ENCODE peak calls at places on chromosomes 4 and X, in seven cellular contexts. One of them, this sample, is unnamed.

GRCh38 chr4:172786039-172786792 is 382.4 kb upstream of the GALNT7 start:
- DNase-seq in GM18507: no peak
- DNase-seq in stimulated activated CD4-positive, alpha-beta T cell treated with anti-CD3 and anti-CD28 coated beads, Interleukin-2, amount 100 ng/mL, for 48 hours: no peak
- DNase-seq in cardiac muscle cell: no peak
- DNase-seq in retinal pigment epithelial cell: peak
- DNase-seq in RPMI7951: no peak
- DNase-seq in pulmonary artery endothelial cell: no peak
- DNase-seq in this sample: no peak

GRCh38 chr4:146340798-146341197 is 126.5 kb downstream of the REELD1 start:
- DNase-seq in GM18507: no peak
- DNase-seq in stimulated activated CD4-positive, alpha-beta T cell treated with anti-CD3 and anti-CD28 coated beads, Interleukin-2, amount 100 ng/mL, for 48 hours: no peak
- DNase-seq in cardiac muscle cell: peak
- DNase-seq in retinal pigment epithelial cell: peak
- DNase-seq in RPMI7951: peak
- DNase-seq in pulmonary artery endothelial cell: no peak
- DNase-seq in this sample: no peak

GRCh38 chrX:97639526-97639925 is 755.8 kb downstream of the RPA4 start:
- DNase-seq in GM18507: no peak
- DNase-seq in stimulated activated CD4-positive, alpha-beta T cell treated with anti-CD3 and anti-CD28 coated beads, Interleukin-2, amount 100 ng/mL, for 48 hours: no peak
- DNase-seq in cardiac muscle cell: no peak
- DNase-seq in retinal pigment epithelial cell: no peak
- DNase-seq in RPMI7951: no peak
- DNase-seq in pulmonary artery endothelial cell: no peak
- DNase-seq in this sample: no peak

GRCh38 chr4:147596976-147597375 is 20.2 kb upstream of the TMEM184C start:
- DNase-seq in GM18507: no peak
- DNase-seq in stimulated activated CD4-positive, alpha-beta T cell treated with anti-CD3 and anti-CD28 coated beads, Interleukin-2, amount 100 ng/mL, for 48 hours: no peak
- DNase-seq in cardiac muscle cell: peak
- DNase-seq in retinal pigment epithelial cell: peak
- DNase-seq in RPMI7951: peak
- DNase-seq in pulmonary artery endothelial cell: peak
- DNase-seq in this sample: no peak

GRCh38 chr4:90542216-90542615 is 415.0 kb downstream of the CCSER1 start:
- DNase-seq in GM18507: no peak
- DNase-seq in stimulated activated CD4-positive, alpha-beta T cell treated with anti-CD3 and anti-CD28 coated beads, Interleukin-2, amount 100 ng/mL, for 48 hours: no peak
- DNase-seq in cardiac muscle cell: no peak
- DNase-seq in retinal pigment epithelial cell: no peak
- DNase-seq in RPMI7951: no peak
- DNase-seq in pulmonary artery endothelial cell: no peak
- DNase-seq in this sample: no peak

GRCh38 chrX:106919932-106920452 is at the start of gene CLDN2:
- DNase-seq in GM18507: no peak
- DNase-seq in stimulated activated CD4-positive, alpha-beta T cell treated with anti-CD3 and anti-CD28 coated beads, Interleukin-2, amount 100 ng/mL, for 48 hours: no peak
- DNase-seq in cardiac muscle cell: no peak
- DNase-seq in retinal pigment epithelial cell: no peak
- DNase-seq in RPMI7951: no peak
- DNase-seq in pulmonary artery endothelial cell: no peak
- DNase-seq in this sample: no peak

GRCh38 chr4:184074989-184075388 is 142.7 kb downstream of the ENPP6 start:
- DNase-seq in GM18507: no peak
- DNase-seq in stimulated activated CD4-positive, alpha-beta T cell treated with anti-CD3 and anti-CD28 coated beads, Interleukin-2, amount 100 ng/mL, for 48 hours: no peak
- DNase-seq in cardiac muscle cell: no peak
- DNase-seq in retinal pigment epithelial cell: no peak
- DNase-seq in RPMI7951: no peak
- DNase-seq in pulmonary artery endothelial cell: no peak
- DNase-seq in this sample: no peak

GRCh38 chr4:82584921-82585320 is 23.1 kb upstream of the TMEM150C start:
- DNase-seq in GM18507: no peak
- DNase-seq in stimulated activated CD4-positive, alpha-beta T cell treated with anti-CD3 and anti-CD28 coated beads, Interleukin-2, amount 100 ng/mL, for 48 hours: no peak
- DNase-seq in cardiac muscle cell: no peak
- DNase-seq in retinal pigment epithelial cell: no peak
- DNase-seq in RPMI7951: no peak
- DNase-seq in pulmonary artery endothelial cell: no peak
- DNase-seq in this sample: no peak

GRCh38 chrX:140799216-140799615 is 89.7 kb downstream of the LINC00632 start:
- DNase-seq in GM18507: no peak
- DNase-seq in stimulated activated CD4-positive, alpha-beta T cell treated with anti-CD3 and anti-CD28 coated beads, Interleukin-2, amount 100 ng/mL, for 48 hours: no peak
- DNase-seq in cardiac muscle cell: no peak
- DNase-seq in retinal pigment epithelial cell: no peak
- DNase-seq in RPMI7951: no peak
- DNase-seq in pulmonary artery endothelial cell: no peak
- DNase-seq in this sample: no peak

GRCh38 chr4:110998308-110998707 is 375.4 kb upstream of the PITX2 start:
- DNase-seq in GM18507: no peak
- DNase-seq in stimulated activated CD4-positive, alpha-beta T cell treated with anti-CD3 and anti-CD28 coated beads, Interleukin-2, amount 100 ng/mL, for 48 hours: no peak
- DNase-seq in cardiac muscle cell: no peak
- DNase-seq in retinal pigment epithelial cell: no peak
- DNase-seq in RPMI7951: no peak
- DNase-seq in pulmonary artery endothelial cell: no peak
- DNase-seq in this sample: no peak

GRCh38 chr4:72970756-72971155 is 98.8 kb downstream of the COX18 start:
- DNase-seq in GM18507: no peak
- DNase-seq in stimulated activated CD4-positive, alpha-beta T cell treated with anti-CD3 and anti-CD28 coated beads, Interleukin-2, amount 100 ng/mL, for 48 hours: no peak
- DNase-seq in cardiac muscle cell: no peak
- DNase-seq in retinal pigment epithelial cell: no peak
- DNase-seq in RPMI7951: no peak
- DNase-seq in pulmonary artery endothelial cell: no peak
- DNase-seq in this sample: no peak

GRCh38 chr4:52051213-52051614 is at the start of gene SPATA18:
- DNase-seq in GM18507: no peak
- DNase-seq in stimulated activated CD4-positive, alpha-beta T cell treated with anti-CD3 and anti-CD28 coated beads, Interleukin-2, amount 100 ng/mL, for 48 hours: no peak
- DNase-seq in cardiac muscle cell: peak
- DNase-seq in retinal pigment epithelial cell: no peak
- DNase-seq in RPMI7951: no peak
- DNase-seq in pulmonary artery endothelial cell: no peak
- DNase-seq in this sample: no peak

GRCh38 chrX:9785944-9786741 is at the start of gene SHROOM2:
- DNase-seq in GM18507: no peak
- DNase-seq in stimulated activated CD4-positive, alpha-beta T cell treated with anti-CD3 and anti-CD28 coated beads, Interleukin-2, amount 100 ng/mL, for 48 hours: no peak
- DNase-seq in cardiac muscle cell: peak
- DNase-seq in retinal pigment epithelial cell: no peak
- DNase-seq in RPMI7951: no peak
- DNase-seq in pulmonary artery endothelial cell: no peak
- DNase-seq in this sample: no peak

GRCh38 chr4:972651-973424 is 531 bp downstream of the DGKQ start:
- DNase-seq in GM18507: peak
- DNase-seq in stimulated activated CD4-positive, alpha-beta T cell treated with anti-CD3 and anti-CD28 coated beads, Interleukin-2, amount 100 ng/mL, for 48 hours: peak
- DNase-seq in cardiac muscle cell: peak
- DNase-seq in retinal pigment epithelial cell: no peak
- DNase-seq in RPMI7951: peak
- DNase-seq in pulmonary artery endothelial cell: no peak
- DNase-seq in this sample: no peak

GRCh38 chr4:145755802-145756201 is 75.9 kb downstream of the C4orf51 start:
- DNase-seq in GM18507: no peak
- DNase-seq in stimulated activated CD4-positive, alpha-beta T cell treated with anti-CD3 and anti-CD28 coated beads, Interleukin-2, amount 100 ng/mL, for 48 hours: no peak
- DNase-seq in cardiac muscle cell: peak
- DNase-seq in retinal pigment epithelial cell: no peak
- DNase-seq in RPMI7951: no peak
- DNase-seq in pulmonary artery endothelial cell: no peak
- DNase-seq in this sample: no peak

GRCh38 chr4:6909970-6910339 is 329 bp downstream of the TBC1D14 start:
- DNase-seq in GM18507: no peak
- DNase-seq in stimulated activated CD4-positive, alpha-beta T cell treated with anti-CD3 and anti-CD28 coated beads, Interleukin-2, amount 100 ng/mL, for 48 hours: peak
- DNase-seq in cardiac muscle cell: no peak
- DNase-seq in retinal pigment epithelial cell: no peak
- DNase-seq in RPMI7951: no peak
- DNase-seq in pulmonary artery endothelial cell: no peak
- DNase-seq in this sample: no peak

GRCh38 chrX:45381366-45381765 is 180.7 kb upstream of the DIPK2B start:
- DNase-seq in GM18507: no peak
- DNase-seq in stimulated activated CD4-positive, alpha-beta T cell treated with anti-CD3 and anti-CD28 coated beads, Interleukin-2, amount 100 ng/mL, for 48 hours: no peak
- DNase-seq in cardiac muscle cell: no peak
- DNase-seq in retinal pigment epithelial cell: no peak
- DNase-seq in RPMI7951: no peak
- DNase-seq in pulmonary artery endothelial cell: no peak
- DNase-seq in this sample: no peak

GRCh38 chr4:40264995-40265909 is 68.4 kb downstream of the RHOH start:
- DNase-seq in GM18507: no peak
- DNase-seq in stimulated activated CD4-positive, alpha-beta T cell treated with anti-CD3 and anti-CD28 coated beads, Interleukin-2, amount 100 ng/mL, for 48 hours: no peak
- DNase-seq in cardiac muscle cell: no peak
- DNase-seq in retinal pigment epithelial cell: no peak
- DNase-seq in RPMI7951: peak
- DNase-seq in pulmonary artery endothelial cell: no peak
- DNase-seq in this sample: peak

GRCh38 chr4:6885953-6886557 is 23.6 kb upstream of the TBC1D14 start:
- DNase-seq in GM18507: no peak
- DNase-seq in stimulated activated CD4-positive, alpha-beta T cell treated with anti-CD3 and anti-CD28 coated beads, Interleukin-2, amount 100 ng/mL, for 48 hours: no peak
- DNase-seq in cardiac muscle cell: peak
- DNase-seq in retinal pigment epithelial cell: peak
- DNase-seq in RPMI7951: peak
- DNase-seq in pulmonary artery endothelial cell: no peak
- DNase-seq in this sample: peak

GRCh38 chr4:128536746-128537145 is 249.1 kb upstream of the PGRMC2 start:
- DNase-seq in GM18507: no peak
- DNase-seq in stimulated activated CD4-positive, alpha-beta T cell treated with anti-CD3 and anti-CD28 coated beads, Interleukin-2, amount 100 ng/mL, for 48 hours: no peak
- DNase-seq in cardiac muscle cell: no peak
- DNase-seq in retinal pigment epithelial cell: no peak
- DNase-seq in RPMI7951: no peak
- DNase-seq in pulmonary artery endothelial cell: no peak
- DNase-seq in this sample: no peak

GRCh38 chr4:26235500-26235899 is 85.3 kb upstream of the RBPJ start:
- DNase-seq in GM18507: no peak
- DNase-seq in stimulated activated CD4-positive, alpha-beta T cell treated with anti-CD3 and anti-CD28 coated beads, Interleukin-2, amount 100 ng/mL, for 48 hours: no peak
- DNase-seq in cardiac muscle cell: peak
- DNase-seq in retinal pigment epithelial cell: peak
- DNase-seq in RPMI7951: peak
- DNase-seq in pulmonary artery endothelial cell: no peak
- DNase-seq in this sample: no peak

GRCh38 chr4:95161781-95162469 is 386.8 kb downstream of the UNC5C start:
- DNase-seq in GM18507: no peak
- DNase-seq in stimulated activated CD4-positive, alpha-beta T cell treated with anti-CD3 and anti-CD28 coated beads, Interleukin-2, amount 100 ng/mL, for 48 hours: no peak
- DNase-seq in cardiac muscle cell: no peak
- DNase-seq in retinal pigment epithelial cell: no peak
- DNase-seq in RPMI7951: no peak
- DNase-seq in pulmonary artery endothelial cell: no peak
- DNase-seq in this sample: no peak

GRCh38 chr4:6673660-6674499 is 19.8 kb upstream of the S100P start:
- DNase-seq in GM18507: peak
- DNase-seq in stimulated activated CD4-positive, alpha-beta T cell treated with anti-CD3 and anti-CD28 coated beads, Interleukin-2, amount 100 ng/mL, for 48 hours: peak
- DNase-seq in cardiac muscle cell: peak
- DNase-seq in retinal pigment epithelial cell: peak
- DNase-seq in RPMI7951: peak
- DNase-seq in pulmonary artery endothelial cell: peak
- DNase-seq in this sample: peak

GRCh38 chr4:531076-531475 is 32.1 kb downstream of the PIGG start:
- DNase-seq in GM18507: no peak
- DNase-seq in stimulated activated CD4-positive, alpha-beta T cell treated with anti-CD3 and anti-CD28 coated beads, Interleukin-2, amount 100 ng/mL, for 48 hours: no peak
- DNase-seq in cardiac muscle cell: no peak
- DNase-seq in retinal pigment epithelial cell: no peak
- DNase-seq in RPMI7951: no peak
- DNase-seq in pulmonary artery endothelial cell: no peak
- DNase-seq in this sample: no peak

GRCh38 chrX:39688219-39688575 is 409.6 kb downstream of the BCOR start:
- DNase-seq in GM18507: no peak
- DNase-seq in stimulated activated CD4-positive, alpha-beta T cell treated with anti-CD3 and anti-CD28 coated beads, Interleukin-2, amount 100 ng/mL, for 48 hours: no peak
- DNase-seq in cardiac muscle cell: no peak
- DNase-seq in retinal pigment epithelial cell: no peak
- DNase-seq in RPMI7951: no peak
- DNase-seq in pulmonary artery endothelial cell: no peak
- DNase-seq in this sample: no peak

This sample was measured in NCI-H2227 treated with DMSO at 0.1 percent for 48 hours.